ENCODE peak calls at places on chromosomes 3 and 15, in ten cellular contexts. J, Y, D, V, L, Z, N, M, T and Q are unnamed samples.

GRCh38 chr3:143973352-143974021 is 1.9 kb downstream of the DIPK2A start:
- DNase-seq in L (peak; percentile 45), Z (peak; percentile 23), N (no peak), T (peak; percentile 14), Y (no peak), V (no peak), D (no peak), M (no peak), J (no peak), Q (no peak)

GRCh38 chr3:150798122-150798618 is 35.2 kb upstream of the SIAH2 start:
- DNase-seq in Z (peak; percentile 12), N (no peak), J (no peak), T (no peak), Y (no peak), L (no peak), D (no peak), M (no peak), V (no peak), Q (no peak)

GRCh38 chr3:160016972-160017371 is 28.3 kb downstream of the IL12A start:
- DNase-seq in V (no peak), Y (no peak), Z (peak; percentile 19), J (no peak), L (no peak), T (peak; percentile 11), D (no peak), N (no peak), M (no peak), Q (no peak)

GRCh38 chr3:159832024-159832423 is 156.6 kb upstream of the IL12A start:
- DNase-seq in Z (no peak), J (no peak), T (no peak), Y (no peak), V (no peak), L (no peak), D (no peak), N (no peak), M (no peak), Q (no peak)

GRCh38 chr3:136604961-136605360 is 147.2 kb downstream of the STAG1 start:
- DNase-seq in T (no peak), Z (no peak), V (no peak), M (no peak), J (no peak), Y (no peak), L (no peak), D (no peak), N (no peak), Q (peak; percentile 43)

GRCh38 chr15:22903961-22904534 is 65.6 kb downstream of the NIPA2 start:
- DNase-seq in L (no peak), M (no peak), Z (no peak), D (no peak), T (no peak), V (no peak), J (no peak), N (no peak), Y (no peak), Q (no peak)

GRCh38 chr3:132569153-132569552 is 27.9 kb upstream of the ACKR4 start:
- DNase-seq in L (peak; percentile 75), V (peak; percentile 11), N (no peak), M (no peak), Y (no peak), T (no peak), J (no peak), Z (no peak), D (no peak), Q (no peak)

GRCh38 chr3:31297899-31298298 is 234.8 kb upstream of the STT3B start:
- DNase-seq in Y (no peak), V (no peak), L (no peak), N (no peak), M (no peak), J (no peak), Z (no peak), D (no peak), T (no peak), Q (no peak)

GRCh38 chr15:62171882-62172281 is 6.8 kb upstream of the C2CD4B start:
- DNase-seq in M (no peak), Y (no peak), D (no peak), T (no peak), Z (no peak), N (no peak), V (no peak), L (no peak), J (no peak), Q (no peak)

GRCh38 chr3:61589856-61590255 is 28.5 kb downstream of the PTPRG start:
- DNase-seq in T (peak; percentile 75), V (peak; percentile 71), L (peak; percentile 86), J (no peak), Y (no peak), N (no peak), Z (peak; percentile 35), M (no peak), D (no peak), Q (peak; percentile 40)

GRCh38 chr3:150235799-150236198 is 172.3 kb upstream of the TSC22D2 start:
- DNase-seq in L (peak; percentile 89), Y (no peak), Z (no peak), D (no peak), M (no peak), N (no peak), V (peak; percentile 82), J (no peak), T (peak; percentile 53), Q (peak; percentile 66)

GRCh38 chr3:134846943-134847342 is 51.9 kb downstream of the EPHB1 start:
- DNase-seq in D (no peak), Y (no peak), J (no peak), N (no peak), M (no peak), L (peak; percentile 96), T (peak; percentile 37), V (peak; percentile 95), Z (peak; percentile 23), Q (peak; percentile 22)